ENCODE peak calls at places on chromosomes 6 and 20, in ten cellular contexts. R, F, X, L, Y, I, H, A, S and K are unnamed samples.
A peak's percentile ranks its signal among the peaks of the same experiment; 100 is the strongest.

GRCh38 chr6:130365166-130366010 is 429 bp upstream of the TMEM200A start:
- DNase-seq in R (peak; percentile 70), L (peak; percentile 33), I (peak; percentile 68), F (peak; percentile 39), H (peak; percentile 37), Y (peak; percentile 68), A (peak; percentile 31), X (peak; percentile 74), S (peak; percentile 55), K (peak; percentile 85)

GRCh38 chr6:77292564-77293546 is 170.4 kb downstream of the HTR1B start:
- DNase-seq in R (peak; percentile 80), Y (no peak), L (no peak), I (no peak), A (no peak), S (no peak), F (peak; percentile 65), H (no peak), X (no peak), K (no peak)

GRCh38 chr6:150883521-150883920 is 18.0 kb downstream of the MTHFD1L start:
- DNase-seq in A (no peak), L (no peak), S (no peak), F (no peak), H (no peak), Y (no peak), I (no peak), R (peak; percentile 49), X (no peak), K (no peak)

GRCh38 chr20:38426006-38426405 is 9.1 kb downstream of the SNHG17 start:
- DNase-seq in S (no peak), A (no peak), X (no peak), H (no peak), R (peak; percentile 95), I (no peak), L (no peak), Y (peak; percentile 90), F (no peak), K (no peak)

GRCh38 chr6:160124605-160125004 is 3.0 kb downstream of the SLC22A1 start:
- DNase-seq in I (no peak), L (no peak), X (peak; percentile 26), S (no peak), R (no peak), Y (no peak), A (no peak), H (no peak), F (no peak), K (no peak)

GRCh38 chr20:5270608-5271007 is 46.1 kb downstream of the PROKR2 start:
- DNase-seq in F (no peak), H (no peak), Y (no peak), I (no peak), R (no peak), X (no peak), A (no peak), S (no peak), L (no peak), K (no peak)

GRCh38 chr20:2023151-2023550 is 29.3 kb upstream of the PDYN start:
- DNase-seq in I (no peak), R (no peak), H (no peak), L (no peak), A (no peak), X (no peak), Y (no peak), S (no peak), F (peak; percentile 47), K (no peak)

GRCh38 chr6:44151348-44152108 is 7.1 kb upstream of the CAPN11 start:
- DNase-seq in Y (peak; percentile 71), A (peak; percentile 47), I (peak; percentile 89), F (peak; percentile 41), R (peak; percentile 62), S (peak; percentile 79), L (peak; percentile 73), X (peak; percentile 84), H (peak; percentile 81), K (peak; percentile 70)

GRCh38 chr6:43964659-43965570 is 162.3 kb downstream of the MRPL14 start:
- DNase-seq in X (peak; percentile 31), Y (no peak), A (peak; percentile 12), I (no peak), F (no peak), R (no peak), H (no peak), L (no peak), S (no peak), K (no peak)

GRCh38 chr20:25706793-25707192 is 10.1 kb upstream of the ZNF337 start:
- DNase-seq in R (no peak), A (no peak), Y (no peak), I (no peak), F (no peak), S (no peak), X (no peak), H (no peak), L (no peak), K (no peak)

GRCh38 chr6:14826456-14826855 is 419.4 kb upstream of the JARID2 start:
- DNase-seq in Y (no peak), F (no peak), A (no peak), H (no peak), X (peak; percentile 64), I (no peak), L (no peak), R (no peak), S (peak; percentile 80), K (no peak)

GRCh38 chr20:13788167-13788834 is 3.5 kb downstream of the NDUFAF5 start:
- DNase-seq in X (no peak), H (peak; percentile 62), S (peak; percentile 35), F (peak; percentile 65), A (peak; percentile 35), R (peak; percentile 69), Y (peak; percentile 30), L (peak; percentile 29), I (no peak), K (peak; percentile 18)

GRCh38 chr6:95544517-95545225 is 32.7 kb upstream of the MANEA start:
- DNase-seq in X (no peak), Y (no peak), F (no peak), H (no peak), I (no peak), L (no peak), R (no peak), A (no peak), S (no peak), K (no peak)

GRCh38 chr6:145015739-145016558 is 719.4 kb downstream of the EPM2A start:
- DNase-seq in H (no peak), F (peak; percentile 86), I (no peak), S (no peak), Y (peak; percentile 72), A (no peak), L (no peak), X (no peak), R (peak; percentile 97), K (no peak)

GRCh38 chr6:1388081-1388926 is 1.1 kb upstream of the FOXF2 start:
- DNase-seq in L (no peak), I (no peak), Y (no peak), S (no peak), H (no peak), A (no peak), F (no peak), R (peak; percentile 53), X (no peak), K (no peak)
- TF ChIP-seq POLR2A in L (no peak), I (no peak), Y (no peak), S (peak; percentile 29), H (no peak), A (no peak), F (no peak), R (no peak), X (no peak), K (no peak)

GRCh38 chr6:170292111-170292777 is 1.4 kb upstream of the DLL1 start:
- DNase-seq in A (no peak), Y (no peak), X (no peak), S (no peak), F (no peak), I (no peak), R (no peak), L (peak; percentile 38), H (no peak), K (no peak)
- H3K27me3 ChIP-seq in A (peaks cover 28% of the 10 kb centered on the region), Y (peaks cover 30% of the 10 kb centered on the region), X (no peaks in the 10 kb centered on the region), S (peaks cover 92% of the 10 kb centered on the region), F (peaks cover 4% of the 10 kb centered on the region), I (peaks cover 94% of the 10 kb centered on the region), R (peaks cover 86% of the 10 kb centered on the region), L (peaks cover 24% of the 10 kb centered on the region), H (no peaks in the 10 kb centered on the region), K (peaks cover 22% of the 10 kb centered on the region)

GRCh38 chr6:13300649-13301590 is 27.4 kb downstream of the TBC1D7 start:
- DNase-seq in S (no peak), I (no peak), A (no peak), X (no peak), H (no peak), Y (no peak), R (no peak), F (no peak), L (no peak), K (no peak)

GRCh38 chr6:13302751-13303667 is 25.3 kb downstream of the TBC1D7 start:
- DNase-seq in Y (peak; percentile 89), A (peak; percentile 52), S (peak; percentile 82), F (peak; percentile 33), R (peak; percentile 98), I (no peak), L (peak; percentile 15), H (peak; percentile 40), X (peak; percentile 66), K (no peak)

GRCh38 chr6:13304101-13304500 is 24.2 kb downstream of the TBC1D7 start:
- DNase-seq in I (no peak), H (no peak), A (no peak), X (no peak), F (no peak), Y (no peak), S (no peak), R (no peak), L (no peak), K (no peak)

GRCh38 chr6:13303668-13304017 is 24.7 kb downstream of the TBC1D7 start:
- DNase-seq in R (peak; percentile 81), I (peak; percentile 87), A (peak; percentile 30), X (peak; percentile 73), S (peak; percentile 87), Y (peak; percentile 56), L (peak; percentile 39), F (no peak), H (peak; percentile 40), K (peak; percentile 45)

GRCh38 chr6:13302291-13302690 is 26.0 kb downstream of the TBC1D7 start:
- DNase-seq in S (no peak), H (no peak), X (no peak), A (peak; percentile 49), Y (no peak), F (no peak), R (no peak), L (no peak), I (no peak), K (no peak)
- H3K27ac ChIP-seq in S (peak overlapping the region; percentile 83), H (peak overlapping the region; percentile 14), X (peak overlapping the region; percentile 27), A (peak overlapping the region; percentile 74), Y (peak overlapping the region; percentile 53), F (no peak overlapping the region), R (peak overlapping the region; percentile 47), L (no peak overlapping the region), I (peak overlapping the region; percentile 17), K (no peak overlapping the region)

GRCh38 chr20:45416917-45417316 is 976 bp downstream of the PIGT start:
- DNase-seq in Y (no peak), R (no peak), A (no peak), F (no peak), I (no peak), H (no peak), L (no peak), X (no peak), S (no peak), K (no peak)
- TF ChIP-seq POLR2A in Y (no peak), R (no peak), A (no peak), F (no peak), I (no peak), H (no peak), L (no peak), X (no peak), S (no peak), K (no peak)

GRCh38 chr20:20303742-20304141 is 64.2 kb upstream of the INSM1 start:
- DNase-seq in L (peak; percentile 7), S (no peak), H (no peak), I (no peak), R (no peak), F (no peak), Y (peak; percentile 17), A (no peak), X (no peak), K (no peak)
- H3K27me3 ChIP-seq in L (no peaks in the 10 kb centered on the region), S (no peaks in the 10 kb centered on the region), H (no peaks in the 10 kb centered on the region), I (no peaks in the 10 kb centered on the region), R (no peaks in the 10 kb centered on the region), F (no peaks in the 10 kb centered on the region), Y (no peaks in the 10 kb centered on the region), A (no peaks in the 10 kb centered on the region), X (no peaks in the 10 kb centered on the region), K (no peaks in the 10 kb centered on the region)